ENCODE peak calls at places on chromosome 1, in nine cellular contexts. One of them, this sample, is unnamed. For H3K4me1, the result is how much of the 10 kb centered on the place peaks cover.

GRCh38 chr1:20102875-20103274 is 16.5 kb downstream of the PLA2G2D start:
- DNase-seq in spleen: no peak
- DNase-seq in stomach: no peak
- DNase-seq in PC-9: peak
- DNase-seq in IMR-90: peak
- DNase-seq in A549: no peak
- DNase-seq in MM.1S: no peak
- DNase-seq in body of pancreas: no peak
- DNase-seq in pancreas: no peak
- DNase-seq in this sample: no peak

GRCh38 chr1:100921110-100921706 is 25.3 kb downstream of the SLC30A7 start:
- DNase-seq in spleen: no peak
- DNase-seq in stomach: no peak
- DNase-seq in PC-9: no peak
- DNase-seq in IMR-90: peak
- DNase-seq in A549: peak
- DNase-seq in MM.1S: peak
- DNase-seq in body of pancreas: no peak
- DNase-seq in pancreas: no peak
- DNase-seq in this sample: no peak

GRCh38 chr1:240608707-240609106 is 3.2 kb downstream of the GREM2 start:
- DNase-seq in spleen: no peak
- DNase-seq in stomach: no peak
- DNase-seq in PC-9: no peak
- DNase-seq in IMR-90: no peak
- DNase-seq in A549: peak
- DNase-seq in MM.1S: peak
- DNase-seq in body of pancreas: no peak
- DNase-seq in pancreas: no peak
- DNase-seq in this sample: no peak

GRCh38 chr1:205748398-205749093 is 1.4 kb downstream of the NUCKS1 start:
- DNase-seq in spleen: no peak
- DNase-seq in stomach: no peak
- DNase-seq in PC-9: peak
- DNase-seq in IMR-90: peak
- DNase-seq in A549: no peak
- DNase-seq in MM.1S: peak
- DNase-seq in body of pancreas: peak
- DNase-seq in pancreas: peak
- DNase-seq in this sample: no peak

GRCh38 chr1:1080122-1080753 is 6.1 kb upstream of the RNF223 start:
- DNase-seq in spleen: peak
- DNase-seq in stomach: peak
- DNase-seq in PC-9: peak
- DNase-seq in IMR-90: peak
- DNase-seq in A549: peak
- DNase-seq in MM.1S: no peak
- DNase-seq in body of pancreas: peak
- DNase-seq in pancreas: peak
- DNase-seq in this sample: peak

GRCh38 chr1:10728595-10729410 is 67.6 kb downstream of the CASZ1 start:
- DNase-seq in spleen: no peak
- DNase-seq in stomach: no peak
- DNase-seq in PC-9: no peak
- DNase-seq in IMR-90: no peak
- DNase-seq in A549: no peak
- DNase-seq in MM.1S: no peak
- DNase-seq in body of pancreas: no peak
- DNase-seq in pancreas: no peak
- DNase-seq in this sample: no peak

GRCh38 chr1:209086486-209087192 is 496.9 kb upstream of the CAMK1G start:
- DNase-seq in spleen: no peak
- DNase-seq in stomach: no peak
- DNase-seq in PC-9: no peak
- DNase-seq in IMR-90: no peak
- DNase-seq in A549: no peak
- DNase-seq in MM.1S: peak
- DNase-seq in body of pancreas: no peak
- DNase-seq in pancreas: no peak
- DNase-seq in this sample: no peak

GRCh38 chr1:232705815-232706575 is 76.1 kb upstream of the SIPA1L2 start:
- DNase-seq in spleen: no peak
- DNase-seq in stomach: no peak
- DNase-seq in PC-9: no peak
- DNase-seq in IMR-90: no peak
- DNase-seq in A549: no peak
- DNase-seq in MM.1S: no peak
- DNase-seq in body of pancreas: peak
- DNase-seq in pancreas: no peak
- DNase-seq in this sample: peak

GRCh38 chr1:37931148-37931492 is 15.7 kb downstream of the INPP5B start:
- DNase-seq in spleen: no peak
- DNase-seq in stomach: no peak
- DNase-seq in PC-9: no peak
- DNase-seq in IMR-90: no peak
- DNase-seq in A549: no peak
- DNase-seq in MM.1S: no peak
- DNase-seq in body of pancreas: no peak
- DNase-seq in pancreas: peak
- DNase-seq in this sample: peak

GRCh38 chr1:37926061-37926924 is 20.6 kb downstream of the INPP5B start:
- DNase-seq in spleen: no peak
- DNase-seq in stomach: no peak
- DNase-seq in PC-9: no peak
- DNase-seq in IMR-90: no peak
- DNase-seq in A549: no peak
- DNase-seq in MM.1S: no peak
- DNase-seq in body of pancreas: no peak
- DNase-seq in pancreas: no peak
- DNase-seq in this sample: no peak

GRCh38 chr1:37930246-37931142 is 16.4 kb downstream of the INPP5B start:
- DNase-seq in spleen: no peak
- DNase-seq in stomach: no peak
- DNase-seq in PC-9: peak
- DNase-seq in IMR-90: peak
- DNase-seq in A549: no peak
- DNase-seq in MM.1S: no peak
- DNase-seq in body of pancreas: no peak
- DNase-seq in pancreas: no peak
- DNase-seq in this sample: peak

GRCh38 chr1:37932759-37933158 is 14.1 kb downstream of the INPP5B start:
- DNase-seq in spleen: no peak
- DNase-seq in stomach: no peak
- DNase-seq in PC-9: peak
- DNase-seq in IMR-90: peak
- DNase-seq in A549: peak
- DNase-seq in MM.1S: no peak
- DNase-seq in body of pancreas: no peak
- DNase-seq in pancreas: no peak
- DNase-seq in this sample: no peak

GRCh38 chr1:37931493-37932158 is 15.2 kb downstream of the INPP5B start:
- DNase-seq in spleen: peak
- DNase-seq in stomach: peak
- DNase-seq in PC-9: peak
- DNase-seq in IMR-90: peak
- DNase-seq in A549: peak
- DNase-seq in MM.1S: peak
- DNase-seq in body of pancreas: peak
- DNase-seq in pancreas: peak
- DNase-seq in this sample: peak
- H3K27ac ChIP-seq in spleen: peak
- H3K27ac ChIP-seq in stomach: peak
- H3K27ac ChIP-seq in PC-9: peak
- H3K27ac ChIP-seq in IMR-90: no peak
- H3K27ac ChIP-seq in A549: peak
- H3K27ac ChIP-seq in MM.1S: no peak
- H3K27ac ChIP-seq in body of pancreas: peak
- H3K27ac ChIP-seq in pancreas: no peak
- H3K27ac ChIP-seq in this sample: peak

GRCh38 chr1:180384606-180385005 is 117.8 kb downstream of the ACBD6 start:
- DNase-seq in spleen: no peak
- DNase-seq in stomach: no peak
- DNase-seq in PC-9: no peak
- DNase-seq in IMR-90: no peak
- DNase-seq in A549: no peak
- DNase-seq in MM.1S: no peak
- DNase-seq in body of pancreas: no peak
- DNase-seq in pancreas: no peak
- DNase-seq in this sample: no peak
- H3K4me1 ChIP-seq in spleen: under half
- H3K4me1 ChIP-seq in stomach: under half
- H3K4me1 ChIP-seq in PC-9: under half
- H3K4me1 ChIP-seq in IMR-90: under half
- H3K4me1 ChIP-seq in A549: under half
- H3K4me1 ChIP-seq in MM.1S: under half
- H3K4me1 ChIP-seq in body of pancreas: under half
- H3K4me1 ChIP-seq in pancreas: under half
- H3K4me1 ChIP-seq in this sample: under half

GRCh38 chr1:166925791-166926483 is 49.4 kb downstream of the ILDR2 start:
- DNase-seq in spleen: no peak
- DNase-seq in stomach: no peak
- DNase-seq in PC-9: peak
- DNase-seq in IMR-90: peak
- DNase-seq in A549: no peak
- DNase-seq in MM.1S: no peak
- DNase-seq in body of pancreas: no peak
- DNase-seq in pancreas: no peak
- DNase-seq in this sample: no peak

GRCh38 chr1:166927701-166928100 is 47.6 kb downstream of the ILDR2 start:
- DNase-seq in spleen: no peak
- DNase-seq in stomach: no peak
- DNase-seq in PC-9: no peak
- DNase-seq in IMR-90: no peak
- DNase-seq in A549: no peak
- DNase-seq in MM.1S: no peak
- DNase-seq in body of pancreas: no peak
- DNase-seq in pancreas: no peak
- DNase-seq in this sample: no peak

GRCh38 chr1:166920561-166921475 is 44.8 kb upstream of the TADA1 start:
- DNase-seq in spleen: peak
- DNase-seq in stomach: no peak
- DNase-seq in PC-9: no peak
- DNase-seq in IMR-90: no peak
- DNase-seq in A549: no peak
- DNase-seq in MM.1S: no peak
- DNase-seq in body of pancreas: no peak
- DNase-seq in pancreas: peak
- DNase-seq in this sample: no peak

DNA sequence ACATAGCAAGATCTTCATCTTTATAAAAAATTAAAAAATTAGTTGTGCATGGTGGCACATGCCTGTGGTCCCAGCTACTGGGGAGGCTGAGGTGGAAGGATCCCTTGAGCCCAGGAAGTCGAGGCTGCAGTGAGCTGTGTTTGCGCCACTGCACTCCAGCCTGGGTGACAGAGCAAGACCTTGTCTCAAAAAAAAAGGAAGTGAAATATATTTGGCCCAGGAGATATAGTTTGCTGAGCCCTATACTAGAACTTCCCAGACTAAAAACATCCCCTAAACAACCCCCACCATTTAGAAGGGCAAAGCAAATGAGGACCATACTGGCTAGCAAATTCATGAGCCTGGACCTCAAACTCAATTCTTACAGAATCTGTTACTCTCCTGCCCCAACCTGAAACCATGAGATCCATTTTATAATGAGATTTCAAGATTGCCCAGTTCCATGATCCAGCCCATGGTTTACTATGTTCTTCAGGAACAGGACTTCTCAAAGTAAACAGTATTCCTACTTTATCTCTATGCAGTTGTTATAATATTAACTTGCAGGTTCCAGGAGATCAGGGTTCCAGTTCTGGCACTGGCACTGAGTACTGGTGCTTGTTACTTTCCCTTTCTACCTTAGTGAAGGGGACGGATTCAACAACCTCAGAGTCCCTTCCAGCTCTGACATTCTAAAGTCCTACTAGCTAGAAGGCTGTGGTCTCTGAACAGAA is 48.9 kb upstream of the TADA1 start:
- DNase-seq in spleen: peak
- DNase-seq in stomach: no peak
- DNase-seq in PC-9: no peak
- DNase-seq in IMR-90: no peak
- DNase-seq in A549: no peak
- DNase-seq in MM.1S: no peak
- DNase-seq in body of pancreas: no peak
- DNase-seq in pancreas: no peak
- DNase-seq in this sample: no peak
- TF ChIP-seq CTCF in spleen: no peak
- TF ChIP-seq CTCF in stomach: no peak
- TF ChIP-seq CTCF in PC-9: no peak
- TF ChIP-seq CTCF in IMR-90: no peak
- TF ChIP-seq CTCF in A549: no peak
- TF ChIP-seq CTCF in MM.1S: no peak
- TF ChIP-seq CTCF in body of pancreas: no peak
- TF ChIP-seq CTCF in pancreas: no peak
- TF ChIP-seq CTCF in this sample: no peak

GRCh38 chr1:234884701-234885100 is 243.9 kb downstream of the TOMM20 start:
- DNase-seq in spleen: no peak
- DNase-seq in stomach: no peak
- DNase-seq in PC-9: no peak
- DNase-seq in IMR-90: no peak
- DNase-seq in A549: no peak
- DNase-seq in MM.1S: no peak
- DNase-seq in body of pancreas: no peak
- DNase-seq in pancreas: no peak
- DNase-seq in this sample: no peak

GRCh38 chr1:234885601-234886000 is 243.0 kb downstream of the TOMM20 start:
- DNase-seq in spleen: no peak
- DNase-seq in stomach: no peak
- DNase-seq in PC-9: no peak
- DNase-seq in IMR-90: no peak
- DNase-seq in A549: no peak
- DNase-seq in MM.1S: no peak
- DNase-seq in body of pancreas: no peak
- DNase-seq in pancreas: no peak
- DNase-seq in this sample: no peak

GRCh38 chr1:234884006-234884405 is 244.6 kb downstream of the TOMM20 start:
- DNase-seq in spleen: no peak
- DNase-seq in stomach: no peak
- DNase-seq in PC-9: no peak
- DNase-seq in IMR-90: no peak
- DNase-seq in A549: no peak
- DNase-seq in MM.1S: no peak
- DNase-seq in body of pancreas: no peak
- DNase-seq in pancreas: no peak
- DNase-seq in this sample: no peak

GRCh38 chr1:234887026-234887910 is 241.4 kb downstream of the TOMM20 start:
- DNase-seq in spleen: no peak
- DNase-seq in stomach: no peak
- DNase-seq in PC-9: no peak
- DNase-seq in IMR-90: peak
- DNase-seq in A549: no peak
- DNase-seq in MM.1S: no peak
- DNase-seq in body of pancreas: no peak
- DNase-seq in pancreas: no peak
- DNase-seq in this sample: no peak

DNA sequence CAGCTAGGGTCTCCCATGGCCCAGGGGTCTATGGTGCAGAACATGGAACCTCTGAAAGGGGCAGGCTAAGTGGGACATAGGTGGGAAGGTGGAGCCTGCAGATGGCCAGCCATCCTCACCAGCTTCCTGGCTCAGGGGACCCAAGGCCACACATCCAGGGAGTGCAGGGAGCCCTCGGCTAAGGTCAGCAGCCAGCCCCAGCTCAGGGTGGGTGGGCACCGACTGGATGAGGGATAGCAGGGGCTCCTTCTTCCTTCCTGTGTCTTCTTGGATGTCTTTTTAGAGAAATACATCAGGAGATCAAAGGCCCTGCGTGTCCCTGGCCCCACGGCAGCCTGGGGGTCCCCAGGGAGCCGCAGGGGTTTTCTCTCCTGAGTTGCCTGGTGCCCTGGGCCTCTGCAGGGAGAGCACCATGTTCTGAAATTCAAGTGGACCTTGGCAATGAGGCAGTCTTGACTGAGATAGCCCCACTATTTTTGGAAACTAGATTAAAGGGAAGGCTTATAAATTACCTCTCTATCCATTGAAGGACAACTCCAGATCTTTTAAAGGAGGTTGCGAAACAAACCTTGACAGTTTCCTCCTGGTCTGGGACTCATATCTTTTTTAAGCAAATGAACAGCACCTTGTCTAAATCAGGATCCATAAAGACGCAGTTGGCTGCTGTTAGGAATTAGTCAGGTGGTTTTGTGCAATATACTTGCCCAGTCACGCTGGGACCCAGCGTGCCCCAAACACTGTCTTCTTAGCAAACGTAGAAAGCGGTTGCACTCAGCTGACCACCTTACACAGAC is 242.4 kb downstream of the TOMM20 start:
- DNase-seq in spleen: no peak
- DNase-seq in stomach: no peak
- DNase-seq in PC-9: no peak
- DNase-seq in IMR-90: no peak
- DNase-seq in A549: no peak
- DNase-seq in MM.1S: no peak
- DNase-seq in body of pancreas: no peak
- DNase-seq in pancreas: no peak
- DNase-seq in this sample: no peak
- H3K27ac ChIP-seq in spleen: peak
- H3K27ac ChIP-seq in stomach: no peak
- H3K27ac ChIP-seq in PC-9: no peak
- H3K27ac ChIP-seq in IMR-90: no peak
- H3K27ac ChIP-seq in A549: peak
- H3K27ac ChIP-seq in MM.1S: no peak
- H3K27ac ChIP-seq in body of pancreas: no peak
- H3K27ac ChIP-seq in pancreas: no peak
- H3K27ac ChIP-seq in this sample: peak